ENCODE peak calls at places on chromosomes 16 and 17, in four cellular contexts. P is Right ventricle myocardium superior, I is K562, C is GM19239. B is an unnamed sample.

GRCh38 chr16:84836234-84836647 is 16.5 kb downstream of the CRISPLD2 start:
- DNase-seq in C (no peak), I (no peak), P (peak), B (no peak)

GRCh38 chr16:11780988-11781680 is 15.9 kb downstream of the ZC3H7A start:
- DNase-seq in C (no peak), I (no peak), P (no peak), B (no peak)

GRCh38 chr16:85386467-85387170 is 226.5 kb upstream of the GSE1 start:
- DNase-seq in I (no peak), P (peak), C (no peak), B (no peak)

GRCh38 chr17:51860934-51861561 is 297.5 kb downstream of the CA10 start:
- DNase-seq in P (no peak), C (peak), I (peak), B (no peak)

GRCh38 chr16:29926675-29927522 is 873 bp upstream of the KCTD13 start:
- DNase-seq in P (no peak), I (peak), C (no peak), B (no peak)

GRCh38 chr17:51060396-51060795 is 60.3 kb downstream of the SPAG9 start:
- DNase-seq in I (no peak), P (no peak), C (no peak), B (no peak)

GRCh38 chr16:12323007-12323699 is 346.6 kb downstream of the SNX29 start:
- DNase-seq in C (no peak), P (no peak), I (no peak), B (peak)

GRCh38 chr16:777826-778225 is 10.4 kb downstream of the RPUSD1 start:
- DNase-seq in C (no peak), I (no peak), P (no peak), B (no peak)

GRCh38 chr16:85188822-85189672 is 76.8 kb upstream of the CIBAR2 start:
- DNase-seq in I (no peak), C (no peak), P (no peak), B (no peak)

GRCh38 chr17:12768267-12768666 is 21.0 kb upstream of the ARHGAP44 start:
- DNase-seq in I (no peak), C (no peak), P (no peak), B (no peak)

GRCh38 chr17:73819440-73820395 is 175.5 kb upstream of the SDK2 start:
- DNase-seq in P (no peak), C (no peak), I (no peak), B (no peak)

GRCh38 chr16:55367796-55368195 is 43.8 kb downstream of the IRX6 start:
- DNase-seq in I (no peak), C (no peak), P (no peak), B (no peak)

GRCh38 chr16:73213761-73214480 is 166.0 kb upstream of the ZFHX3 start:
- DNase-seq in I (no peak), P (no peak), C (no peak), B (no peak)

GRCh38 chr17:38583176-38583575 is 22.6 kb downstream of the SRCIN1 start:
- DNase-seq in I (no peak), C (no peak), P (no peak), B (no peak)

GRCh38 chr17:73199751-73200317 is 7.0 kb downstream of the COG1 start:
- DNase-seq in I (no peak), C (no peak), P (no peak), B (no peak)

B was measured in GM12864.